ENCODE peak calls at places on chromosomes 4 and X, in six cellular contexts. X, H, D, T, E and I are unnamed samples.

GRCh38 chr4:119735136-119735770 is 106.6 kb upstream of the PDE5A start:
- DNase-seq in X (no peak), H (no peak), D (no peak), T (no peak), E (no peak), I (peak; percentile 51)

GRCh38 chrX:115547448-115547847 is 13.5 kb upstream of the PLS3 start:
- DNase-seq in X (peak; percentile 16), H (no peak), D (no peak), T (peak; percentile 3), E (no peak), I (no peak)

GRCh38 chr4:17447675-17448298 is 64.1 kb downstream of the QDPR start:
- DNase-seq in X (peak; percentile 84), H (no peak), D (no peak), T (peak; percentile 68), E (peak; percentile 76), I (peak; percentile 39)

GRCh38 chrX:23784487-23785301 is 1.7 kb downstream of the SAT1 start:
- DNase-seq in X (no peak), H (no peak), D (no peak), T (no peak), E (no peak), I (peak; percentile 66)

GRCh38 chr4:36385951-36386561 is 104.6 kb downstream of the DTHD1 start:
- DNase-seq in X (no peak), H (no peak), D (no peak), T (no peak), E (no peak), I (no peak)

GRCh38 chrX:68183612-68184214 is 249.6 kb downstream of the OPHN1 start:
- DNase-seq in X (peak; percentile 30), H (no peak), D (no peak), T (peak; percentile 42), E (peak; percentile 1), I (peak; percentile 15)

GRCh38 chrX:65689377-65689776 is 21.9 kb downstream of the MSN start:
- DNase-seq in X (no peak), H (no peak), D (no peak), T (no peak), E (no peak), I (no peak)

GRCh38 chr4:41602113-41602512 is 64.2 kb downstream of the LIMCH1 start:
- DNase-seq in X (no peak), H (no peak), D (no peak), T (no peak), E (no peak), I (no peak)

GRCh38 chrX:34381241-34381640 is 249.1 kb upstream of the FAM47A start:
- DNase-seq in X (no peak), H (no peak), D (no peak), T (no peak), E (no peak), I (no peak)

GRCh38 chrX:113982766-113983165 is 601.1 kb upstream of the HTR2C start:
- DNase-seq in X (no peak), H (no peak), D (no peak), T (no peak), E (no peak), I (no peak)

GRCh38 chrX:118211891-118212816 is 95.5 kb upstream of the KLHL13 start:
- DNase-seq in X (no peak), H (no peak), D (no peak), T (no peak), E (no peak), I (no peak)

GRCh38 chrX:55008571-55009358 is 8.6 kb downstream of the APEX2 start:
- DNase-seq in X (no peak), H (no peak), D (no peak), T (no peak), E (peak; percentile 31), I (no peak)